ENCODE peak calls at places on chromosomes 4 and X, in nine cellular contexts. M is A673, O is HCT116, P is endothelial cell of umbilical vein, N is PC-9, R is AG09309, V is heart right ventricle, L is left lung, Y is A549. K is an unnamed sample.

GRCh38 chrX:11791090-11791489 is 33.1 kb downstream of the MSL3 start:
- DNase-seq in M (no peak), O (no peak), P (no peak), N (no peak), R (no peak), V (no peak), L (no peak), Y (no peak), K (no peak)

GRCh38 chr4:98828801-98829200 is 100.1 kb downstream of the EIF4E start:
- DNase-seq in M (peak), O (peak), P (no peak), N (no peak), R (no peak), V (no peak), L (no peak), Y (no peak), K (no peak)

GRCh38 chr4:14035076-14035475 is 407.6 kb upstream of the BOD1L1 start:
- DNase-seq in M (no peak), O (no peak), P (no peak), N (no peak), R (no peak), V (no peak), L (no peak), Y (no peak), K (no peak)

GRCh38 chr4:1608196-1608820 is 75.8 kb downstream of the FAM53A start:
- DNase-seq in M (no peak), O (no peak), P (no peak), N (no peak), R (no peak), V (peak), L (peak), Y (no peak), K (no peak)

GRCh38 chrX:100328342-100328741 is 81.7 kb downstream of the PCDH19 start:
- DNase-seq in M (no peak), O (no peak), P (no peak), N (no peak), R (no peak), V (no peak), L (no peak), Y (no peak), K (no peak)

GRCh38 chrX:112614640-112615039 is 65.1 kb downstream of the LHFPL1 start:
- DNase-seq in M (no peak), O (no peak), P (no peak), N (no peak), R (no peak), V (no peak), L (no peak), Y (no peak), K (no peak)

GRCh38 chr4:184812651-184813181 is 13.1 kb downstream of the ACSL1 start:
- DNase-seq in M (no peak), O (no peak), P (no peak), N (no peak), R (no peak), V (no peak), L (no peak), Y (no peak), K (no peak)

GRCh38 chr4:174037631-174038030 is 245.8 kb downstream of the FBXO8 start:
- DNase-seq in M (peak), O (no peak), P (no peak), N (no peak), R (no peak), V (no peak), L (no peak), Y (no peak), K (no peak)

GRCh38 chrX:130831347-130831722 is 71.7 kb downstream of the ENOX2 start:
- DNase-seq in M (no peak), O (no peak), P (no peak), N (no peak), R (no peak), V (no peak), L (no peak), Y (no peak), K (no peak)

GRCh38 chrX:39859991-39860861 is 237.5 kb downstream of the BCOR start:
- DNase-seq in M (no peak), O (peak), P (peak), N (no peak), R (no peak), V (no peak), L (no peak), Y (peak), K (peak)

GRCh38 chr4:108052511-108052910 is 62.8 kb downstream of the HADH start:
- DNase-seq in M (no peak), O (no peak), P (no peak), N (no peak), R (no peak), V (no peak), L (no peak), Y (no peak), K (no peak)

GRCh38 chr4:82415922-82416365 is 14.3 kb downstream of the HNRNPDL start:
- DNase-seq in M (no peak), O (no peak), P (no peak), N (no peak), R (no peak), V (no peak), L (no peak), Y (no peak), K (no peak)

GRCh38 chr4:165345663-165346417 is 18.4 kb downstream of the MSMO1 start:
- DNase-seq in M (no peak), O (no peak), P (no peak), N (no peak), R (no peak), V (no peak), L (no peak), Y (no peak), K (no peak)

GRCh38 chrX:2342878-2343277 is 157.9 kb downstream of the DHRSX start:
- DNase-seq in M (no peak), O (no peak), P (no peak), N (no peak), R (no peak), V (no peak), L (no peak), Y (no peak), K (peak)

GRCh38 chrX:77893713-77894112 is 1.5 kb downstream of the MAGT1 start:
- DNase-seq in M (no peak), O (no peak), P (no peak), N (no peak), R (no peak), V (no peak), L (no peak), Y (no peak), K (no peak)

GRCh38 chr4:8237256-8237989 is 32.1 kb upstream of the HTRA3 start:
- DNase-seq in M (no peak), O (no peak), P (no peak), N (no peak), R (no peak), V (no peak), L (peak), Y (no peak), K (no peak)

GRCh38 chr4:8239226-8239625 is 30.3 kb upstream of the HTRA3 start:
- DNase-seq in M (no peak), O (no peak), P (no peak), N (no peak), R (no peak), V (no peak), L (peak), Y (no peak), K (no peak)

GRCh38 chr4:8238061-8238511 is 31.5 kb upstream of the HTRA3 start:
- DNase-seq in M (no peak), O (no peak), P (no peak), N (peak), R (no peak), V (no peak), L (no peak), Y (no peak), K (no peak)

GRCh38 chr4:8239661-8240060 is 29.9 kb upstream of the HTRA3 start:
- DNase-seq in M (no peak), O (no peak), P (no peak), N (no peak), R (no peak), V (no peak), L (peak), Y (no peak), K (no peak)

GRCh38 chr4:8238515-8239053 is 31.0 kb upstream of the HTRA3 start:
- DNase-seq in M (no peak), O (no peak), P (no peak), N (no peak), R (no peak), V (peak), L (peak), Y (peak), K (no peak)
- TF ChIP-seq CTCF in M (peak), O (peak), P (peak), N (peak), R (peak), V (peak), L (no peak), Y (peak), K (peak)

GRCh38 chr4:2799971-2800690 is 7.2 kb downstream of the SH3BP2 start:
- DNase-seq in M (no peak), O (no peak), P (no peak), N (peak), R (no peak), V (peak), L (peak), Y (no peak), K (no peak)

GRCh38 chr4:2798399-2799301 is 5.8 kb downstream of the SH3BP2 start:
- DNase-seq in M (no peak), O (no peak), P (peak), N (peak), R (no peak), V (peak), L (peak), Y (no peak), K (no peak)

GRCh38 chr4:2800691-2801596 is 8.1 kb downstream of the SH3BP2 start:
- DNase-seq in M (no peak), O (no peak), P (peak), N (peak), R (no peak), V (peak), L (peak), Y (no peak), K (no peak)

GRCh38 chr4:2797545-2798305 is 4.8 kb downstream of the SH3BP2 start:
- DNase-seq in M (no peak), O (no peak), P (no peak), N (no peak), R (no peak), V (peak), L (peak), Y (no peak), K (no peak)

DNA sequence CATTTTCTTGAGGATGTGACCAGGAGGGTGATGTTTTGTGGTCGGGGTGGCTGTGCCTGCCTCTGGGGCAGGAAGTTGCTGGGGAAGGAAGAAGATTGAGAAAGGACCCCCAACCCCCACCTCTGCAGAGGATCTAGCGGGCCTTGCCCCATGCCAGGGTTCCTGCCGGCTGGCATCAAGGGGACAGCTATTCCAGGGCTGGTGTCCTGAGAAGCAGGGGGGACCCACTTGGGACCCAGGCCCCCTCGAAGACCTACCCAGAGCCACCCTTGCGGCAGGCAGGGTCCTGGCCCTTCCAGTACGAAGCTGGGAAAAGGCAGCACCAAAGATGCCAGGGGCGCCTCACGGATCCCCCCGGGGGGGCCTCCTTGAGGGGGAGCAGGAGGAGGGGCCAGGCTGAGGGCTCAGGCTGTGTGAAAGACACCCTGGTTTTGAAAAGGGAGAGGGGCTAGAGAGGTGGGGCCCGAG is 6.6 kb downstream of the SH3BP2 start:
- DNase-seq in M (no peak), O (no peak), P (no peak), N (no peak), R (no peak), V (peak), L (peak), Y (no peak), K (no peak)
- H3K4me3 ChIP-seq in M (no peak), O (no peak), P (no peak), N (peak), R (no peak), V (peak), L (no peak), Y (no peak), K (no peak)

DNA sequence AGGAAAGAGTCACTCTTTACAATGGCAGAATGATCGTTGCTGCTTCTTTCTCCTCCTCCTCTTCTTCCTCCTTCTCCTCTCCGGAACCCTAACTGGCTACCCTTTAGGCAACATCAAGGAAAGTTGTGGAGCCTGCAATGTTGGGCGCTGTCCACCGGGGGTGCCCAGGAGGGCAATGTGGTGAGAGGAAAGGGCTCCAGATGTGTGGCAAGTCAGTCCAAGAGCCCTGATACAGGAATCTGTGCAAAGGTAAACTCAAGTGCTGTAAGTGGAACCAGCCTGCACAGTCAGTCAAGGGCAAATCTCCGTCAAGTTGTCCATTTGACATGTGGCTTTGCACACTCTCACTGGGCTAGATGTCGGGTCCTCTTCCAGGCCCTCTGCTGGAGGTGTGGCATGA is 2.8 kb downstream of the RTL5 start:
- DNase-seq in M (peak), O (no peak), P (no peak), N (no peak), R (no peak), V (no peak), L (no peak), Y (peak), K (no peak)
- TF ChIP-seq CTCF in M (peak), O (peak), P (peak), N (peak), R (peak), V (peak), L (no peak), Y (peak), K (peak)

GRCh38 chr4:182140547-182140946 is 102.7 kb upstream of the TENM3 start:
- DNase-seq in M (no peak), O (no peak), P (no peak), N (no peak), R (no peak), V (no peak), L (no peak), Y (no peak), K (no peak)

GRCh38 chr4:182142146-182143085 is 100.8 kb upstream of the TENM3 start:
- DNase-seq in M (peak), O (no peak), P (no peak), N (no peak), R (no peak), V (no peak), L (peak), Y (no peak), K (no peak)

GRCh38 chr4:182141046-182141445 is 102.2 kb upstream of the TENM3 start:
- DNase-seq in M (no peak), O (no peak), P (no peak), N (no peak), R (no peak), V (no peak), L (peak), Y (no peak), K (no peak)

GRCh38 chr4:182143086-182143821 is 99.9 kb upstream of the TENM3 start:
- DNase-seq in M (no peak), O (no peak), P (no peak), N (no peak), R (no peak), V (no peak), L (no peak), Y (no peak), K (no peak)

DNA sequence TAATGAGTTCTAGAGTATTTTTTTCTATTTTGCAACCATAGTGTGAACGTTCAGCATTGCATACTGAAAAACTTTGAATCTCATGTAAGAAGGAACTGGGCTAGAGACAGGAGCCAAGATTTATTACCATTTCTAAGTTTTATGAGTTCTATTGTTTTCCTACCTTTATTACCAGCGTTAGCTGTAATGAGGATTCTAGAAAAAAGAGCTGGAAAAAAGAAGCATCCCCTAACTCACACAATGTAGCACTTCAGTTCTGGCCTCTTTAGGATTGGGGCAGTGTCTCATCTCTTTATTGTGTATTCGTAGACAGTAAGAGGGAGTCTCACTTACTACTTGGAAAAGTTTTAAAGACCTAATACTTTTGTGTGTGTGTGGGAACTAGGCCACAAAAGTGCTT is 101.6 kb upstream of the TENM3 start:
- DNase-seq in M (no peak), O (no peak), P (no peak), N (no peak), R (no peak), V (no peak), L (no peak), Y (no peak), K (no peak)
- H3K4me3 ChIP-seq in M (no peak), O (no peak), P (no peak), N (no peak), R (no peak), V (no peak), L (no peak), Y (no peak), K (no peak)

DNA sequence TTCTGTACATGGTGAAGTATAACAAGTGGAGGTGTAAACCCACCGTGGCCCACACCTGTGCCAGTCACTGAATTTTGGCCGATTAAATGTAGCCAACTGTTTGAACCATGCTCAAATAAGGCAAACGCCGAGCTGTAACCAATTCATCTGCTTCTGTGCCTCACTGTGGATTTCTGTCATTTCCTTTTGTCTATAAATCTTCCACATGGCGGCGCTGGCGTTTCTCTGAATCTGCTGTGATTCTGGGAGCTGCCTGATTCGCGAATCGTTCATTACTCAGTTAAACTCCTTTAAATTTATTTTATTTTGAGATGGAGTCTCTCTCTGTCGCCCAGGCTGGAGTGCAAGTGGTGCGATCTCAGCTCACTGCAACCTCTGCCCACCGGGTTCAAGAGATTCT is 19.2 kb downstream of the SUPT20HL2 start:
- DNase-seq in M (peak), O (no peak), P (peak), N (peak), R (no peak), V (no peak), L (no peak), Y (no peak), K (no peak)
- TF ChIP-seq CTCF in M (peak), O (peak), P (peak), N (no peak), R (peak), V (peak), L (no peak), Y (no peak), K (no peak)

DNA sequence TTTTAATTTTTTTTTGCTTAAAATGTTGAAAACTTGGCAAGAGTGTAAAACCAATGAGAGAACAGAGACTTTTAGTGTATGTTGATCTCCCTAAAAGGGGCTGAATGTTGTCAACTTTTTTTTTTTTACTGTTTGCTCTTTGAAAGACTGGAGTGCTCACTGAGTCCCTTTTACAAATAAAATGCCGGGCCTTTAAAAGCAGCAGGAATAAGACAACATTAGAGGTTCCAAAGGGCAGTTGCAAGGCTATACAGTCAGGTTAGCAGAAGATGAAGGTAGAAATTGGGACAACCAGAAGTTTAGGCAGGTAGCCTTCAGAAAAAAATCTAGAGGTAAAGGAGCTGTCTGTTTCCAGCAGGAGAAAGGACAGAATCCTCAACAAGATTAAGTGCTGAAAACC is 132.5 kb upstream of the HTR2C start:
- DNase-seq in M (no peak), O (no peak), P (no peak), N (no peak), R (no peak), V (no peak), L (no peak), Y (no peak), K (no peak)
- H3K4me3 ChIP-seq in M (no peak), O (no peak), P (no peak), N (no peak), R (no peak), V (no peak), L (no peak), Y (no peak), K (no peak)

GRCh38 chr4:54539500-54540029 is 118.2 kb upstream of the KIT start:
- DNase-seq in M (peak), O (no peak), P (peak), N (no peak), R (no peak), V (peak), L (peak), Y (peak), K (no peak)
- TF ChIP-seq CTCF in M (no peak), O (no peak), P (no peak), N (no peak), R (peak), V (no peak), L (no peak), Y (no peak), K (no peak)

DNA sequence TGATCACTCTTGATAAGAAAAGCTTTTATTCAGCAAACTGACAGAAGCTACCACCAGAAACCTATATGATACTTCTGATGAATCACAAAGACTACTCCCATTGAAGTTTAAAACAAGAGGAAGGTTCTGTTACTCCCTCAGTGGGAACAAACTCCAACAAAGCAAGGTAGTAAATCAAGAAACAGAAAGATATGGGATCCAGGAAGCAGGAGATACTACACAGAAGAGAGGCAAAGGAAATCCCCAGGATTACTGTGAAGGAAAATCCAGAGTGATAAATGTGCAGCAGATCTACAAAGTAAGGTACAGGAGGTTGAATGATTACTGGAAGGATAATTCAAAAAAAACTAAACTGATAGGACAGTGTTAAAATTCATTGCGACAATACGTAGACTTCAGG is 222.4 kb downstream of the HHIP start:
- DNase-seq in M (no peak), O (no peak), P (no peak), N (no peak), R (no peak), V (no peak), L (no peak), Y (no peak), K (no peak)
- H3K4me3 ChIP-seq in M (no peak), O (no peak), P (no peak), N (no peak), R (no peak), V (no peak), L (no peak), Y (no peak), K (no peak)

K was measured in HFF-Myc.